ENCODE peak calls at places on chromosomes 7 and 10, in five cellular contexts. D, E, G, B and S are unnamed samples.

GRCh38 chr10:5805680-5806079 is 7.6 kb downstream of the GDI2 start:
- DNase-seq in D (no peak), E (no peak), G (no peak), B (no peak), S (no peak)

GRCh38 chr10:11210211-11210922 is 192.7 kb downstream of the CELF2 start:
- DNase-seq in D (no peak), E (no peak), G (no peak), B (no peak), S (no peak)

GRCh38 chr10:93745411-93746065 is 12.2 kb upstream of the LGI1 start:
- DNase-seq in D (no peak), E (no peak), G (no peak), B (peak), S (no peak)

GRCh38 chr10:70715853-70716795 is 43.8 kb downstream of the ADAMTS14 start:
- DNase-seq in D (no peak), E (no peak), G (no peak), B (no peak), S (no peak)

GRCh38 chr7:119711104-119711503 is 561.9 kb upstream of the KCND2 start:
- DNase-seq in D (no peak), E (no peak), G (no peak), B (no peak), S (no peak)

GRCh38 chr7:151056286-151057037 is 1.2 kb downstream of the CDK5 start:
- DNase-seq in D (no peak), E (no peak), G (no peak), B (no peak), S (no peak)

GRCh38 chr10:124646483-124647352 is 97.5 kb downstream of the FAM53B start:
- DNase-seq in D (peak), E (no peak), G (no peak), B (peak), S (no peak)

GRCh38 chr10:49000437-49001398 is 61.1 kb upstream of the LRRC18 start:
- DNase-seq in D (no peak), E (no peak), G (no peak), B (no peak), S (no peak)

GRCh38 chr7:108222236-108222892 is 92.2 kb upstream of the LAMB4 start:
- DNase-seq in D (no peak), E (no peak), G (no peak), B (peak), S (no peak)

GRCh38 chr10:18472977-18473376 is 178.4 kb downstream of the NSUN6 start:
- DNase-seq in D (no peak), E (no peak), G (no peak), B (no peak), S (no peak)

GRCh38 chr7:24932815-24933214 is 47.2 kb downstream of the OSBPL3 start:
- DNase-seq in D (no peak), E (no peak), G (no peak), B (no peak), S (no peak)

GRCh38 chr10:28432210-28432676 is 100.7 kb upstream of the WAC start:
- DNase-seq in D (peak), E (peak), G (peak), B (peak), S (no peak)

GRCh38 chr10:10796774-10797415 is 220.8 kb upstream of the CELF2 start:
- DNase-seq in D (no peak), E (no peak), G (no peak), B (peak), S (no peak)

GRCh38 chr10:50788951-50789904 is 49.5 kb downstream of the ASAH2B start:
- DNase-seq in D (no peak), E (no peak), G (no peak), B (peak), S (no peak)
- TF ChIP-seq CTCF in D (peak), E (no peak), G (peak), B (peak), S (peak)

GRCh38 chr10:47061776-47062175 is 150.5 kb downstream of the PTPN20 start:
- DNase-seq in D (no peak), E (no peak), G (no peak), B (no peak), S (no peak)

GRCh38 chr10:47060993-47061500 is 149.8 kb downstream of the PTPN20 start:
- DNase-seq in D (no peak), E (no peak), G (no peak), B (no peak), S (no peak)

GRCh38 chr10:47060356-47060755 is 149.1 kb downstream of the PTPN20 start:
- DNase-seq in D (no peak), E (no peak), G (no peak), B (no peak), S (no peak)

GRCh38 chr10:47063858-47064257 is 152.6 kb downstream of the PTPN20 start:
- DNase-seq in D (no peak), E (no peak), G (no peak), B (no peak), S (no peak)

DNA sequence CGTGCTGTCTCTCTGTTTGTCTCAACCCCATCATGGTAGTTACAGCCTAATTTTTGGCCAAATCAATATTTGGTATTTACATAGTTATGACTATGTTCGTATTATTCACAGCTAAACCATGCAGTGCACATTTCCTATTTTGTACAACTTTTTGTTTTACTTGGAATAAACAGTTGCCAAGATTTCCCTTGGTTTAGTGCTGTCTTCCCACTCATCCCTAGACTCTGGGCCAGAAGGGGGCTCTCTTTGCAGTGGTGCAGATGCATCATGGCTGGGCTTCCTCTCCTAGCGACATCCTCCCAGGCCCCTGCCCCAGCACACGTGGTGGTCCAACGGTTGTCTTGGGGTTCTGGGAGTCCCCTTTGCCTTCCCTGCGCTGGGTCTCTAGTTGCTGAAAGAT is 151.6 kb downstream of the PTPN20 start:
- DNase-seq in D (no peak), E (no peak), G (no peak), B (peak), S (no peak)
- TF ChIP-seq CTCF in D (no peak), E (no peak), G (no peak), B (peak), S (no peak)

GRCh38 chr10:69668722-69669121 is 38.7 kb downstream of the FAM241B start:
- DNase-seq in D (no peak), E (no peak), G (no peak), B (no peak), S (no peak)
- TF ChIP-seq CTCF in D (no peak), E (no peak), G (no peak), B (no peak), S (no peak)

GRCh38 chr10:104638861-104639594 is 2.1 kb upstream of the SORCS3 start:
- DNase-seq in D (no peak), E (no peak), G (peak), B (no peak), S (peak)
- TF ChIP-seq CTCF in D (no peak), E (no peak), G (peak), B (peak), S (peak)

GRCh38 chr7:22666732-22667131 is 60.3 kb upstream of the IL6 start:
- DNase-seq in D (no peak), E (no peak), G (no peak), B (peak), S (no peak)

GRCh38 chr7:22667562-22668239 is 59.3 kb upstream of the IL6 start:
- DNase-seq in D (no peak), E (no peak), G (no peak), B (peak), S (no peak)

GRCh38 chr7:22667187-22667561 is 59.8 kb upstream of the IL6 start:
- DNase-seq in D (no peak), E (no peak), G (no peak), B (no peak), S (no peak)

GRCh38 chr7:22664988-22665798 is 61.8 kb upstream of the IL6 start:
- DNase-seq in D (no peak), E (no peak), G (no peak), B (no peak), S (no peak)

DNA sequence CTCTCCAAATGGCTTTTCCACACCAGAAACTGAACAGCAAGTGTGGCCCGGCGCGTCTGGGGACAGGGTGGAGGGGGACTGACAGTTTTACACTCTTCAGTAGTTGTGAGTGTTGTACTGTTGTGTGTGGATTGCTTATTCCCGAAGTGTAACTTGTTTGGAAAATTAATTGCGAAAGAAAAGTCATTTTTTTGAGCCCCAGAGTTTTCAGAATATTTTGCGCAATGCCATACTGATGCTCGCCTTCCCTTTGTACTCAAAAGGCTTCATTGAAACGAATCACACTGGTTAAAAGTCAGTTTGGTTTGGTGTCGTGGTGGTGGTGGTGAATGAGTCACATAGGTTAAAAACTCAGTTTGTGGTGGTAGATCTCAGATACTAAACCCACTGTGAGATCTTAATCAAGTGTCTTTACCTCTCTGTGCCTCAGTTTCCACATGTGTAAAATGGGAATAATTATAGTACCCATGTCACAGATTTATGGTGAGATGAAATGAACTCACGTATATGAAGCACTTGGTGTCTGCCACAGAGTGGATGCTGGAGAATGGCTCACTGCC is 61.1 kb upstream of the IL6 start:
- DNase-seq in D (no peak), E (no peak), G (no peak), B (peak), S (no peak)
- TF ChIP-seq CTCF in D (no peak), E (no peak), G (no peak), B (no peak), S (no peak)

GRCh38 chr7:46446151-46446550 is 525.1 kb upstream of the IGFBP3 start:
- DNase-seq in D (no peak), E (no peak), G (no peak), B (no peak), S (no peak)
- TF ChIP-seq CTCF in D (no peak), E (no peak), G (no peak), B (no peak), S (no peak)

GRCh38 chr7:73427902-73428696 is 5.5 kb upstream of the FZD9 start:
- DNase-seq in D (no peak), E (no peak), G (no peak), B (no peak), S (no peak)
- TF ChIP-seq CTCF in D (no peak), E (no peak), G (peak), B (no peak), S (no peak)

GRCh38 chr7:47302560-47302959 is 279.4 kb downstream of the TNS3 start:
- DNase-seq in D (no peak), E (no peak), G (no peak), B (no peak), S (no peak)

GRCh38 chr7:47299496-47299895 is 282.4 kb downstream of the TNS3 start:
- DNase-seq in D (no peak), E (no peak), G (no peak), B (no peak), S (no peak)

GRCh38 chr7:47300472-47301021 is 281.4 kb downstream of the TNS3 start:
- DNase-seq in D (no peak), E (no peak), G (no peak), B (no peak), S (no peak)

GRCh38 chr7:47301657-47302295 is 280.1 kb downstream of the TNS3 start:
- DNase-seq in D (no peak), E (no peak), G (no peak), B (peak), S (no peak)

DNA sequence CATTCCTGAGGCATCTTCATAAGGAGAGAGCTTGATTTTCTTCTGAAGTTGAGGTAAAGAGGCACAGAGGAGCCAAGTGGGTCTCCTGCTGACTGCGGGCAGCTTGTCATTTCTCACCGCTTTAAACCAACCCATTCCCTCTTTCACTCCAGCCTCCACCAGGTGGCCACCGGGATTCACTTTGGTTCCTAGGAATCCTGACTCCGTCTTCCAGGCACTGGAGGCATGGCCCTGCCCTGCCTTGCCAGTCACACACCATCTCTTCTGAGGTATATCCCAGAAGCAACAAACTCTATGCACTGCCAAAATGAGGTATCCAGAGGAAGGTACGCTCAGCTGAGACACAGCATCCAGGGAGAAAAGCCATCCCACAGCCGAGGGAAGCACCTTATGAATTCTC is 280.8 kb downstream of the TNS3 start:
- DNase-seq in D (no peak), E (no peak), G (no peak), B (no peak), S (no peak)
- TF ChIP-seq CTCF in D (no peak), E (no peak), G (no peak), B (no peak), S (no peak)

DNA sequence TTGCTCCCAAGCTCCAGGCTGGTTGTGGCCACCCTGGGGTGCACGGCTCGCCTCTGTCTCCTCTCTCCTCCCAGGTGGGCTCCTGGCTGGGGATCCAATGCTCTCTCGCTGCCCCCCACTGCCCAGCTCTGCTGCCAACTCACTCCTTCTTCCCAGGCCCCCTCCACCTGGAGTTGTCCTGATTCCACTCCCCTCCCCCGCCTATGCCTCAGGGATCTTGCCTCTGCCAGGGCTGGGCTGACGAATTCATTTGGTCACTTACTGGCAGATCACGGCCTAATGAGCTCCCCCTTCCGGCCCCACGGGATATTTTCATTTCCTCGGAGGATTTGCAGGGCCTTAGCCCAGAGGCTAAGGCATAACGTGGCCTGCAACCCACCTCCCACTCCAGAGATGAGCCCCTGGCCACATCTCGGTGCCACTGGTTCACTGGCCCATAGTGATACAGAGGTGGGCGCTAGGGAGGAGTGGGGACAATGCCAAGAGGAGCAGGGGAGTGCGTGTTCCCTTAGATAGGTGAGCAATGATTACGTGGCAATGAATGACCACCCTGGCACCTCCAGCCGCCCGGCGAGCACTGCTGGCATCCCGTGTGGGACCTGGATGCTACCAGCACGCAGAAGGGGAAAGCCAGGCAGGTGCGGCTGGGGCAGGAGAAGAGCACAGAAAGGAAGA is 344.6 kb upstream of the SHH start:
- DNase-seq in D (no peak), E (no peak), G (peak), B (no peak), S (no peak)
- TF ChIP-seq CTCF in D (no peak), E (no peak), G (peak), B (no peak), S (peak)

DNA sequence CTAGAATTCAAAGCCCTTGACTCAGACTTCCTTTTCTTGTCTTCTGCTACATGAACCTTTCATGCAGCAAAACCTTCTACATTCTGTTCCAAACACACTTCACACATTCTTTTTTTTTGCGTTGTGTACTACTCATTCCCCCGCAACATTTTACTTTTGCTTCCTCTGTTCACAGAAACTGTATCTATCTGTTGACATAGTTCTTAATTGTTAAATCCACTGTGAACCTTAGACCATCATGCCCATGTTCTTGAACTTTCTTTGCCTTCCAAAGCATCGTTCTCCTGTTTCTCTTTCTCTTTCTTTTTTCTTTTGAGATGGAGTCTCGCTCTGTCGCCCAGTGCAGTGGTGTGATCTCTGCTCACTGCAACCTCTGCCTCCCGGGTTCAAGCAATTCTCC is 14.2 kb downstream of the CCSER2 start:
- DNase-seq in D (no peak), E (no peak), G (no peak), B (no peak), S (no peak)
- TF ChIP-seq CTCF in D (no peak), E (no peak), G (no peak), B (no peak), S (no peak)